ENCODE peak calls at places on chromosomes 4 and X, in eight cellular contexts. F is hepatocyte, E is fibroblast of lung, N is GM23338, T is mammary epithelial cell, S is GM23248, L is astrocyte, W is H1. B is an unnamed sample. For H3K4me1, the result is how much of the 10 kb centered on the place peaks cover.

GRCh38 chr4:157804986-157805385 is 367.8 kb downstream of the GASK1B start:
- DNase-seq in S (peak), E (peak), N (peak), F (peak), L (peak), W (no peak), T (peak), B (no peak)

GRCh38 chrX:77910108-77910840 is at the start of gene ATP7A:
- DNase-seq in S (peak), T (peak), L (peak), E (peak), F (peak), W (peak), N (peak), B (peak)

GRCh38 chrX:45758319-45758718 is 557.6 kb upstream of the DIPK2B start:
- DNase-seq in E (peak), L (peak), S (peak), F (no peak), W (no peak), N (no peak), T (peak), B (peak)

GRCh38 chr4:10803944-10804343 is 119.4 kb upstream of the CLNK start:
- DNase-seq in L (no peak), N (no peak), T (no peak), W (no peak), E (no peak), S (peak), F (no peak), B (no peak)

GRCh38 chrX:19904778-19905367 is 17.5 kb upstream of the SH3KBP1 start:
- DNase-seq in S (peak), E (peak), T (peak), F (peak), W (no peak), L (no peak), N (peak), B (peak)

GRCh38 chr4:78551420-78552351 is at the start of gene ANXA3:
- DNase-seq in N (peak), E (no peak), S (peak), F (peak), T (peak), W (peak), L (no peak), B (no peak)

GRCh38 chr4:24780936-24781538 is 14.3 kb upstream of the SOD3 start:
- DNase-seq in L (no peak), N (no peak), F (no peak), E (no peak), T (no peak), S (no peak), W (no peak), B (no peak)

GRCh38 chr4:53844133-53844532 is 220.3 kb downstream of the CHIC2 start:
- DNase-seq in L (no peak), S (no peak), E (no peak), N (no peak), W (no peak), T (no peak), F (no peak), B (no peak)

GRCh38 chrX:94401426-94401825 is 727.4 kb downstream of the FAM133A start:
- DNase-seq in W (no peak), T (peak), E (no peak), F (peak), L (no peak), S (no peak), N (no peak), B (no peak)

GRCh38 chrX:106726485-106727437 is at the start of gene RNF128:
- DNase-seq in E (peak), L (peak), W (peak), F (peak), T (peak), S (peak), N (peak), B (no peak)
- TF ChIP-seq EZH2 in E (no peak), L (no peak), W (peak), F (no peak), T (no peak), S (no peak), N (no peak), B (no peak)

GRCh38 chr4:15757084-15757483 is 21.0 kb upstream of the CD38 start:
- DNase-seq in F (no peak), S (no peak), N (no peak), L (no peak), E (no peak), T (no peak), W (no peak), B (peak)
- H3K4me1 ChIP-seq in F (under half), S (under half), N (under half), L (under half), E (under half), T (under half), W (under half), B (half or more)

DNA sequence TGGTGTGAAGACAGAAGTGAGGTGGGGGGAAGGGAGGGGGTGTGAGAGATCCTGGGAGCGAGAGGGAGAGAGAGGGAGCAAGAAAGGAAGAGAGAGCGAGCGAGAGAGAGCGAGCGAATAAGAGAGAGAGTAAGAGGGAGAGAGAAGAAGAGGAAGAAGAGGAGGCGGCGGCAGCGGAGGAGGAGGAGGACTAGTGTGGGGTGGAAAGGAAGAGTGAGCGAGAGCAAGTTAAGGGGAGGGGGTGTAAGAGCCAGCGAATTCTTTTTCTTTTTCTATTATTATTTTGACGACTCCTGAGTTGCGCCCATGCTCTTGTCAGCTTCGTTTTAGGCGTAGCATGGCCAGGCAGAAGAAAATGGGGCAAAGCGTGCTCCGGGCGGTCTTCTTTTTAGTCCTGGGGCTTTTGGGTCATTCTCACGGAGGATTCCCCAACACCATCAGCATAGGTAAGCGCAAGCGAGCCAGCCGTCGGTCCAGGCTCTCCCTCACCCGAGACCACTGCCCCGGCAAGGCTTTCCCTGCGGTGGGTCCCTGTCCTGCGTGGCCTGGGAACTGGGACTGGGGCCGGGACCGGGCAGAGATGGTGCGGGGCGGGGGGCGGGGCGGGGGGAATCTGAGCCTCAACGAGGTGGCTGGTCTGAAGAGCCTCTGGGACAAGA is at the start of gene GRIA3:
- DNase-seq in T (no peak), N (peak), W (peak), F (no peak), S (peak), E (peak), L (peak), B (peak)
- TF ChIP-seq EZH2 in T (no peak), N (no peak), W (no peak), F (no peak), S (no peak), E (no peak), L (no peak), B (no peak)

GRCh38 chrX:154375156-154375504 is 696 bp upstream of the FLNA start:
- DNase-seq in T (no peak), W (no peak), F (no peak), N (no peak), S (no peak), E (no peak), L (no peak), B (no peak)

GRCh38 chrX:154378059-154378798 is 866 bp upstream of the EMD start:
- DNase-seq in L (no peak), W (no peak), F (peak), T (no peak), S (peak), E (peak), N (peak), B (peak)

GRCh38 chrX:154374361-154375155 is at the start of gene FLNA:
- DNase-seq in N (peak), F (peak), S (peak), T (no peak), E (no peak), L (no peak), W (peak), B (no peak)

GRCh38 chrX:154378799-154379568 is at the start of gene EMD:
- DNase-seq in T (peak), S (peak), W (peak), L (peak), N (peak), E (peak), F (peak), B (peak)

DNA sequence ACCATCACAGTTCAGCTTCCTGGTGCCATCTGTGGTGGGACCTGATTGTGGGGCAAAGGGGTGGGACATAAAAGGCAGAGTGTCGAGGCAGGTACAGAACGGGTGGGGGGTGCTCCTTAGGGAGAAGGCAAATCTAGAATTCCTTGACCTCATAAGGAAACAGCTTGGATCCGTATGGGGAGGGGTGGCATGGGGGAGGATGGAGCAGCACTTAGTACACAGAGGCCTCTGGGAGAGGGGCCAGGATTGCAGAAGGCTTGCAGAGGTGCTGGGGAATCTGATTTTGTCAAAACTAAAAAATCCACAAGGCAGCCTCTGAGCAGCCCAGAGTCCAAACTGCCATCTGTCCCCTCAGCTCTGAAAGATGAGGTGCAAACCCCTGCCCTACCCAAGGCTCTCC is 2.3 kb upstream of the EMD start:
- DNase-seq in E (peak), N (no peak), T (no peak), L (no peak), W (no peak), S (no peak), F (no peak), B (no peak)
- H3K4me1 ChIP-seq in E (under half), N (under half), T (under half), L (under half), W (under half), S (under half), F (under half), B (under half)

GRCh38 chrX:25016938-25017598 is 1.3 kb upstream of the ARX start:
- DNase-seq in W (no peak), N (no peak), T (no peak), E (no peak), S (no peak), F (no peak), L (no peak), B (no peak)
- TF ChIP-seq EZH2 in W (peak), N (no peak), T (no peak), E (no peak), S (peak), F (no peak), L (no peak), B (no peak)

GRCh38 chr4:44157611-44158277 is 290.9 kb downstream of the KCTD8 start:
- DNase-seq in T (no peak), F (peak), N (no peak), S (peak), E (peak), W (no peak), L (peak), B (no peak)
- H3K4me1 ChIP-seq in T (under half), F (under half), N (under half), S (under half), E (under half), W (under half), L (under half), B (under half)

DNA sequence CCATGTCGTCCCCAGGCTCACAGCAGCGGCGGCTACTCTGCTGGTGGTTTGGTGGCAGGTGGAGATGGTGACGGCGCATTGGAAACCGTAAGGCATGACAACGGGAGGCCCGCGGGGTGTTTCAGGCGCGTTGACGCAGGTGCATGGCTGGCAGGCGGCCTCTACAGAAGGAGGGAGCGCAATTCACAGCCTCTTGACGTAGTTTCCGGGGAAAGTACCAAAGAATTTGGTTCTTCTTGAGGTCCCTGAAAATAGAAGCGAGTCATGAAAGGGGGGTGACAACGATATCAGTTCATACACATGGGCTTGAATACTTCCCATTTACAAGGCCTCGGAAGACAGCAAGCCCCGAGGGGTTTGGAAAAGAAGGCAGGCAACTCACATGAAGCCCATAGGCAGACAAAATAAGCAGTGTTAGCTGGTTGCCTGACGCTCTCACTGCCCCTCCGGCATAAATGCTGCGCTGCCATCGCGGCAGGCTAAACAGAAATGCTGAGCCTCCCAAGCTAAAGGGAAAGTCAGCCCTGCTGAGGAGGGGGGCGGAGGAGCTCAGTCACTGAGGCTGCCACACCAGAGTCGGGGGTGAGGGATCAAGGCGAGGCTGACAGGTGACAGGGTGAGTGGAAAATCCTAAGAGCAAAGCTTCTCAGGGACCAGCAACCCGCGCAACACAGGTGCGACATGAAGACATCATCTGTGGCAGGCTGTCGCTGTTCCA is 52.3 kb upstream of the PDLIM3 start:
- DNase-seq in N (peak), T (no peak), F (no peak), L (no peak), S (no peak), W (peak), E (peak), B (no peak)
- TF ChIP-seq EZH2 in N (no peak), T (no peak), F (no peak), L (no peak), S (no peak), W (peak), E (no peak), B (no peak)

DNA sequence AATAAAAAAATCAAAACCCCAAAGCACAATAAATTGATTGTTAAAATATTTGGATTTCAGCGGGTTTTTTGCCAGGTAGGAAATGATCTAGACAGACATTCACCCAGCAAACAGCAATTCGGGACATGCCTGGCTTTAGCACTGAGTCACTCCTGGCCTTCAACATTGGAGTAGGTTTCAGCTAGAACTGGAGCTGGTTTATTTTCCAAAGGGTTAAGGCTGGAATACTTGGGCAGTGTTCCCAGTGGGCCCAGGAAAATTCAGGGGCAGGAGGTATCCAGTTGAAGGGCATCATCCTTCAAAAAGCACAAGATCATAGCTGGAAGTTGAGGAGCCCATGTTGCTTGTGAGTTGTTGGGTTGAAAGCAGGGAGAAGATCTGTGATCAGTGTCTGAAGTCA is 41.0 kb downstream of the TXLNG start:
- DNase-seq in F (no peak), L (peak), N (no peak), S (peak), E (no peak), T (peak), W (no peak), B (no peak)
- H3K4me1 ChIP-seq in F (under half), L (under half), N (under half), S (under half), E (under half), T (under half), W (under half), B (under half)

GRCh38 chr4:160980091-160980490 is 1183.7 kb downstream of the FSTL5 start:
- DNase-seq in E (no peak), T (no peak), S (no peak), L (no peak), N (no peak), F (no peak), W (no peak), B (no peak)

GRCh38 chr4:160983035-160983434 is 1180.8 kb downstream of the FSTL5 start:
- DNase-seq in E (no peak), T (no peak), S (no peak), N (no peak), F (no peak), W (no peak), L (no peak), B (no peak)

DNA sequence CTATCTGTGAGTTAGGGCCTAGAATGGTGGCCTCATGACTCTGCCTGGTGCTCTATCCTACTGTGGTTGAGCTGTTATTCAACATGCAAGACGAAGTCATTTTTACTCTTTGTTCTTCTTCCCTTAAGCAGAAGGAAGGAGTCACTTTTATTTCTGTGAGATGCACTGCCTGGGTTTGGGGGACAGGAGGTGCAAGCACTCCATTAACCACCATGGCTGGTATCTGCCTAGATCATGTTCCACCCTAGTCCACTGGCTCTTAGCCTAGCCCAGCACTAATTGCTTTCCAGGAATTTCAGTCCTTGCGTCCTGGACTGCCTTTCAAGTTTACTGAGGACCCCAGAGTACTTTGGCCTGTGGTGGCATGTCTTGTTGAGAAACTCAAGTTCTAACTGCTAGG is 1182.7 kb downstream of the FSTL5 start:
- DNase-seq in W (no peak), E (no peak), N (peak), L (no peak), T (no peak), S (no peak), F (no peak), B (no peak)
- TF ChIP-seq EZH2 in W (no peak), E (no peak), N (no peak), L (no peak), T (no peak), S (no peak), F (no peak), B (no peak)

DNA sequence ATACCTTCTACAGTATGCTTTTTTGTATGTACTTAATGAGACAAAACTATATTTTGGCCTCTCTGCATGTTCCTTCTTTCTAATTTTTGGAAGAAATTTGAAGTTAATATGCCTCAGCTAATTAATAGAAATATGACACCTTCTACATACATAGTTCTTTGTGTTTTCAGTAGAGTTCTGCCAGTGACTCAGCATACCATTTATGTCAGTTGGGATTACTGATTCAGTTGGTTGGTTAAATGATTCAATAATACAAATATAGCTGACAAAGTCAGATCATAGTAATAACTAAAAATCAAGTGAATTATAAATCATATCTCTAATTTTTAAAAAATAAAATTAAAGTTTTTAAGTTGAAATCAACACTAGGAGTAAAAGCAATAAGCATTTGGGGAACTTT is 16.8 kb downstream of the BTC start:
- DNase-seq in E (peak), S (no peak), L (no peak), T (peak), F (no peak), W (no peak), N (no peak), B (no peak)
- H3K4me1 ChIP-seq in E (under half), S (under half), L (under half), T (under half), F (under half), W (under half), N (under half), B (under half)